ENCODE peak calls at places on chromosomes 6 and 20, in ten cellular contexts. One of them, this sample, is unnamed.

GRCh38 chr6:100466410-100467143 is 1.9 kb upstream of the SIM1 start:
- DNase-seq in HL-60: no peak
- DNase-seq in foreskin fibroblast: no peak
- DNase-seq in lung: peak; percentile 4
- DNase-seq in GM06990: no peak
- DNase-seq in AG04450: no peak
- DNase-seq in PC-3: no peak
- DNase-seq in GM12864: no peak
- DNase-seq in mucosa of descending colon: no peak
- DNase-seq in mammary epithelial cell: no peak
- DNase-seq in this sample: no peak

GRCh38 chr20:41221614-41222218 is 84.4 kb downstream of the PLCG1 start:
- DNase-seq in HL-60: no peak
- DNase-seq in foreskin fibroblast: no peak
- DNase-seq in lung: no peak
- DNase-seq in GM06990: no peak
- DNase-seq in AG04450: no peak
- DNase-seq in PC-3: no peak
- DNase-seq in GM12864: no peak
- DNase-seq in mucosa of descending colon: no peak
- DNase-seq in mammary epithelial cell: no peak
- DNase-seq in this sample: no peak

GRCh38 chr20:15654208-15654649 is 919.0 kb downstream of the KIF16B start:
- DNase-seq in HL-60: peak; percentile 4
- DNase-seq in foreskin fibroblast: no peak
- DNase-seq in lung: peak; percentile 30
- DNase-seq in GM06990: peak; percentile 44
- DNase-seq in AG04450: no peak
- DNase-seq in PC-3: peak; percentile 87
- DNase-seq in GM12864: peak; percentile 60
- DNase-seq in mucosa of descending colon: no peak
- DNase-seq in mammary epithelial cell: peak; percentile 55
- DNase-seq in this sample: peak; percentile 20

GRCh38 chr20:49854190-49854875 is 41.7 kb downstream of the SLC9A8 start:
- DNase-seq in HL-60: no peak
- DNase-seq in foreskin fibroblast: no peak
- DNase-seq in lung: no peak
- DNase-seq in GM06990: no peak
- DNase-seq in AG04450: no peak
- DNase-seq in PC-3: no peak
- DNase-seq in GM12864: no peak
- DNase-seq in mucosa of descending colon: no peak
- DNase-seq in mammary epithelial cell: peak; percentile 64
- DNase-seq in this sample: no peak

GRCh38 chr20:20637998-20638397 is 74.4 kb downstream of the RALGAPA2 start:
- DNase-seq in HL-60: no peak
- DNase-seq in foreskin fibroblast: no peak
- DNase-seq in lung: no peak
- DNase-seq in GM06990: no peak
- DNase-seq in AG04450: no peak
- DNase-seq in PC-3: no peak
- DNase-seq in GM12864: no peak
- DNase-seq in mucosa of descending colon: no peak
- DNase-seq in mammary epithelial cell: no peak
- DNase-seq in this sample: no peak

GRCh38 chr6:113347420-113347819 is 509.7 kb upstream of the MARCKS start:
- DNase-seq in HL-60: no peak
- DNase-seq in foreskin fibroblast: peak; percentile 52
- DNase-seq in lung: no peak
- DNase-seq in GM06990: no peak
- DNase-seq in AG04450: no peak
- DNase-seq in PC-3: peak; percentile 29
- DNase-seq in GM12864: no peak
- DNase-seq in mucosa of descending colon: no peak
- DNase-seq in mammary epithelial cell: no peak
- DNase-seq in this sample: peak; percentile 70

GRCh38 chr6:44831002-44831610 is 443.6 kb downstream of the CDC5L start:
- DNase-seq in HL-60: no peak
- DNase-seq in foreskin fibroblast: no peak
- DNase-seq in lung: no peak
- DNase-seq in GM06990: no peak
- DNase-seq in AG04450: no peak
- DNase-seq in PC-3: no peak
- DNase-seq in GM12864: no peak
- DNase-seq in mucosa of descending colon: no peak
- DNase-seq in mammary epithelial cell: no peak
- DNase-seq in this sample: no peak

GRCh38 chr20:20864346-20865096 is 152.1 kb upstream of the RALGAPA2 start:
- DNase-seq in HL-60: no peak
- DNase-seq in foreskin fibroblast: no peak
- DNase-seq in lung: no peak
- DNase-seq in GM06990: no peak
- DNase-seq in AG04450: no peak
- DNase-seq in PC-3: peak; percentile 51
- DNase-seq in GM12864: no peak
- DNase-seq in mucosa of descending colon: no peak
- DNase-seq in mammary epithelial cell: peak; percentile 17
- DNase-seq in this sample: peak; percentile 3

GRCh38 chr6:136383271-136383670 is 93.6 kb upstream of the BCLAF1 start:
- DNase-seq in HL-60: no peak
- DNase-seq in foreskin fibroblast: no peak
- DNase-seq in lung: no peak
- DNase-seq in GM06990: no peak
- DNase-seq in AG04450: no peak
- DNase-seq in PC-3: no peak
- DNase-seq in GM12864: no peak
- DNase-seq in mucosa of descending colon: no peak
- DNase-seq in mammary epithelial cell: no peak
- DNase-seq in this sample: peak; percentile 2

GRCh38 chr6:163525926-163526325 is 111.4 kb downstream of the QKI start:
- DNase-seq in HL-60: no peak
- DNase-seq in foreskin fibroblast: no peak
- DNase-seq in lung: no peak
- DNase-seq in GM06990: no peak
- DNase-seq in AG04450: no peak
- DNase-seq in PC-3: no peak
- DNase-seq in GM12864: no peak
- DNase-seq in mucosa of descending colon: no peak
- DNase-seq in mammary epithelial cell: no peak
- DNase-seq in this sample: peak; percentile 15

GRCh38 chr6:160111812-160112211 is 9.8 kb upstream of the SLC22A1 start:
- DNase-seq in HL-60: no peak
- DNase-seq in foreskin fibroblast: no peak
- DNase-seq in lung: no peak
- DNase-seq in GM06990: no peak
- DNase-seq in AG04450: no peak
- DNase-seq in PC-3: no peak
- DNase-seq in GM12864: no peak
- DNase-seq in mucosa of descending colon: no peak
- DNase-seq in mammary epithelial cell: no peak
- DNase-seq in this sample: no peak

GRCh38 chr20:59665656-59666555 is 61.6 kb downstream of the PHACTR3 start:
- DNase-seq in HL-60: no peak
- DNase-seq in foreskin fibroblast: no peak
- DNase-seq in lung: peak; percentile 22
- DNase-seq in GM06990: no peak
- DNase-seq in AG04450: no peak
- DNase-seq in PC-3: no peak
- DNase-seq in GM12864: no peak
- DNase-seq in mucosa of descending colon: no peak
- DNase-seq in mammary epithelial cell: no peak
- DNase-seq in this sample: no peak

GRCh38 chr6:14415452-14415851 is 297.9 kb downstream of the CD83 start:
- DNase-seq in HL-60: no peak
- DNase-seq in foreskin fibroblast: no peak
- DNase-seq in lung: no peak
- DNase-seq in GM06990: no peak
- DNase-seq in AG04450: no peak
- DNase-seq in PC-3: no peak
- DNase-seq in GM12864: no peak
- DNase-seq in mucosa of descending colon: no peak
- DNase-seq in mammary epithelial cell: no peak
- DNase-seq in this sample: no peak

GRCh38 chr6:130366011-130366963 is at the start of gene TMEM200A:
- DNase-seq in HL-60: no peak
- DNase-seq in foreskin fibroblast: peak; percentile 86
- DNase-seq in lung: no peak
- DNase-seq in GM06990: peak; percentile 28
- DNase-seq in AG04450: no peak
- DNase-seq in PC-3: no peak
- DNase-seq in GM12864: no peak
- DNase-seq in mucosa of descending colon: peak; percentile 63
- DNase-seq in mammary epithelial cell: peak; percentile 58
- DNase-seq in this sample: peak; percentile 75

GRCh38 chr20:5612476-5613291 is 137.5 kb upstream of the SHLD1 start:
- DNase-seq in HL-60: no peak
- DNase-seq in foreskin fibroblast: peak; percentile 9
- DNase-seq in lung: no peak
- DNase-seq in GM06990: no peak
- DNase-seq in AG04450: no peak
- DNase-seq in PC-3: peak; percentile 64
- DNase-seq in GM12864: no peak
- DNase-seq in mucosa of descending colon: no peak
- DNase-seq in mammary epithelial cell: peak; percentile 30
- DNase-seq in this sample: peak; percentile 91

DNA sequence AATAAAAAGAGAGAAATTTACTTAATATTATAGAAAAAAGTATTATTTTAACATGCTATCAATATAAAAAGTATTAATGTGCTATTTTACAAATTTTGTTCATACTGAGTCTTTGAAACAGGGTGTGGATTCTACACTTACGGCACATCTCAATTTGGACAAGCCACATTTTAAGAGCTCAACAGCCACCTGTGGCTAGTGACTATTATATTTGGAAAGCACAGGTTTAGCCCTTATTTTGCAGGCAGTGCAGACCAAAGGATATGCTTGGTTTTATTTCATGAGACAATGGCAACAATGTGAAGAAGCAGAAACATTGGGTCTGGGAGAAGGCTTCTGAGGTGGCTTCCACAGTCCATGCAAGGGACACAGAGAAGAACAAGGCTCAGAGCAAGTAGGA is 74.6 kb downstream of the BACH2 start:
- DNase-seq in HL-60: no peak
- DNase-seq in foreskin fibroblast: no peak
- DNase-seq in lung: no peak
- DNase-seq in GM06990: no peak
- DNase-seq in AG04450: no peak
- DNase-seq in PC-3: no peak
- DNase-seq in GM12864: no peak
- DNase-seq in mucosa of descending colon: no peak
- DNase-seq in mammary epithelial cell: no peak
- DNase-seq in this sample: no peak
- TF ChIP-seq CTCF in HL-60: no peak
- TF ChIP-seq CTCF in foreskin fibroblast: no peak
- TF ChIP-seq CTCF in lung: no peak
- TF ChIP-seq CTCF in GM06990: no peak
- TF ChIP-seq CTCF in AG04450: no peak
- TF ChIP-seq CTCF in PC-3: no peak
- TF ChIP-seq CTCF in GM12864: no peak
- TF ChIP-seq CTCF in mucosa of descending colon: no peak
- TF ChIP-seq CTCF in mammary epithelial cell: no peak
- TF ChIP-seq CTCF in this sample: no peak

GRCh38 chr20:48793776-48794175 is 34.0 kb downstream of the PREX1 start:
- DNase-seq in HL-60: no peak
- DNase-seq in foreskin fibroblast: no peak
- DNase-seq in lung: no peak
- DNase-seq in GM06990: no peak
- DNase-seq in AG04450: no peak
- DNase-seq in PC-3: no peak
- DNase-seq in GM12864: no peak
- DNase-seq in mucosa of descending colon: no peak
- DNase-seq in mammary epithelial cell: no peak
- DNase-seq in this sample: no peak
- H3K4me3 ChIP-seq in HL-60: no peak overlapping the region
- H3K4me3 ChIP-seq in foreskin fibroblast: no peak overlapping the region
- H3K4me3 ChIP-seq in lung: no peak overlapping the region
- H3K4me3 ChIP-seq in GM06990: no peak overlapping the region
- H3K4me3 ChIP-seq in AG04450: no peak overlapping the region
- H3K4me3 ChIP-seq in PC-3: no peak overlapping the region
- H3K4me3 ChIP-seq in GM12864: no peak overlapping the region
- H3K4me3 ChIP-seq in mucosa of descending colon: no peak overlapping the region
- H3K4me3 ChIP-seq in mammary epithelial cell: no peak overlapping the region
- H3K4me3 ChIP-seq in this sample: no peak overlapping the region

DNA sequence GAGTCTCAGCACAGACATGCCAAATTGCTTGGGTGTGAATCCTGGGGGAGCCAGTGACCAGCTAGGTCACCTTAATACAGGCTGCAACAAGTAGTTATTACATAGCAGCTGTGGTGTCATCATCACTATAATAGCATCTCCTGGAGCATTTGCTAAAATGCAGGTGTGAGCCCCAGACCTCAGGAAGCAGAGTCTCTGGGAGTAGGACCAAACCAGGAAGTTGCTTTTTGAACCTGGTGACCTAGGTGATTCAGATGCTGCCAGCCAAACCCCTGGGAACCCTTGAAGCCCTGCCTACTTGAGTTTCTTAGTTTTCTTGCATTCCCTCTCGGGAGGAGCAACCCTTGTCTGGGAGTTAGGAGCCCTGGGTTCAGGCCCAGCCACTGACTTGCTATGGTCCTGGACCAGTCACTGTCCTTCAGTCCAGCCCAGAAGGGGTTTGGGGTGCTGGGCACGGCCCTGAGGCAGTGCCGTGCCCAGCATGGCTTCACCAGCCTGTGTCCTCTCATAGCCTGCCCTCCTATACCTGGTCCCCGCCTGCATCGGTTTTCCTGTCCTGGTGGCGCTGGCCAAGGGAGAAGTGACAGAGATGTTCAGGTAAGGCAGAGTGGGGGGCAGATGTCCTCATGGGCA is 39.3 kb upstream of the ID1 start:
- DNase-seq in HL-60: no peak
- DNase-seq in foreskin fibroblast: no peak
- DNase-seq in lung: no peak
- DNase-seq in GM06990: no peak
- DNase-seq in AG04450: no peak
- DNase-seq in PC-3: peak; percentile 39
- DNase-seq in GM12864: no peak
- DNase-seq in mucosa of descending colon: no peak
- DNase-seq in mammary epithelial cell: peak; percentile 96
- DNase-seq in this sample: no peak
- TF ChIP-seq CTCF in HL-60: no peak
- TF ChIP-seq CTCF in foreskin fibroblast: no peak
- TF ChIP-seq CTCF in lung: no peak
- TF ChIP-seq CTCF in GM06990: no peak
- TF ChIP-seq CTCF in AG04450: no peak
- TF ChIP-seq CTCF in PC-3: no peak
- TF ChIP-seq CTCF in GM12864: no peak
- TF ChIP-seq CTCF in mucosa of descending colon: no peak
- TF ChIP-seq CTCF in mammary epithelial cell: no peak
- TF ChIP-seq CTCF in this sample: no peak

GRCh38 chr6:142030115-142030619 is 102.6 kb upstream of the GJE1 start:
- DNase-seq in HL-60: no peak
- DNase-seq in foreskin fibroblast: no peak
- DNase-seq in lung: no peak
- DNase-seq in GM06990: no peak
- DNase-seq in AG04450: no peak
- DNase-seq in PC-3: no peak
- DNase-seq in GM12864: no peak
- DNase-seq in mucosa of descending colon: no peak
- DNase-seq in mammary epithelial cell: no peak
- DNase-seq in this sample: peak; percentile 51
- H3K4me3 ChIP-seq in HL-60: no peak overlapping the region
- H3K4me3 ChIP-seq in foreskin fibroblast: peak overlapping the region; percentile 19
- H3K4me3 ChIP-seq in lung: no peak overlapping the region
- H3K4me3 ChIP-seq in GM06990: no peak overlapping the region
- H3K4me3 ChIP-seq in AG04450: peak overlapping the region; percentile 59
- H3K4me3 ChIP-seq in PC-3: no peak overlapping the region
- H3K4me3 ChIP-seq in GM12864: no peak overlapping the region
- H3K4me3 ChIP-seq in mucosa of descending colon: no peak overlapping the region
- H3K4me3 ChIP-seq in mammary epithelial cell: no peak overlapping the region
- H3K4me3 ChIP-seq in this sample: peak overlapping the region; percentile 11

GRCh38 chr20:44433751-44434538 is 41.7 kb upstream of the TTPAL start:
- DNase-seq in HL-60: no peak
- DNase-seq in foreskin fibroblast: no peak
- DNase-seq in lung: no peak
- DNase-seq in GM06990: no peak
- DNase-seq in AG04450: no peak
- DNase-seq in PC-3: no peak
- DNase-seq in GM12864: no peak
- DNase-seq in mucosa of descending colon: peak; percentile 84
- DNase-seq in mammary epithelial cell: no peak
- DNase-seq in this sample: no peak
- TF ChIP-seq CTCF in HL-60: no peak
- TF ChIP-seq CTCF in foreskin fibroblast: no peak
- TF ChIP-seq CTCF in lung: no peak
- TF ChIP-seq CTCF in GM06990: no peak
- TF ChIP-seq CTCF in AG04450: no peak
- TF ChIP-seq CTCF in PC-3: no peak
- TF ChIP-seq CTCF in GM12864: no peak
- TF ChIP-seq CTCF in mucosa of descending colon: no peak
- TF ChIP-seq CTCF in mammary epithelial cell: no peak
- TF ChIP-seq CTCF in this sample: no peak